ENCODE peak calls at places on chromosomes 3 and 15, in five cellular contexts. One of them, this sample, is unnamed.
A peak's percentile ranks its signal among the peaks of the same experiment; 100 is the strongest.

GRCh38 chr3:67196677-67197076 is 198.6 kb downstream of the KBTBD8 start:
- DNase-seq in choroid plexus epithelial cell: no peak
- DNase-seq in A549: no peak
- DNase-seq in mammary epithelial cell: no peak
- DNase-seq in cardiac fibroblast: no peak
- DNase-seq in this sample: no peak

GRCh38 chr3:168249048-168249538 is 153.4 kb upstream of the GOLIM4 start:
- DNase-seq in choroid plexus epithelial cell: peak; percentile 23
- DNase-seq in A549: peak; percentile 0
- DNase-seq in mammary epithelial cell: peak; percentile 8
- DNase-seq in cardiac fibroblast: no peak
- DNase-seq in this sample: peak; percentile 35

GRCh38 chr15:48086582-48086981 is 34.2 kb upstream of the SLC24A5 start:
- DNase-seq in choroid plexus epithelial cell: peak; percentile 56
- DNase-seq in A549: no peak
- DNase-seq in mammary epithelial cell: no peak
- DNase-seq in cardiac fibroblast: peak; percentile 2
- DNase-seq in this sample: peak; percentile 51

GRCh38 chr3:10980216-10980799 is 12.2 kb upstream of the SLC6A1 start:
- DNase-seq in choroid plexus epithelial cell: no peak
- DNase-seq in A549: no peak
- DNase-seq in mammary epithelial cell: no peak
- DNase-seq in cardiac fibroblast: no peak
- DNase-seq in this sample: no peak

GRCh38 chr3:159208080-159208479 is 406.2 kb downstream of the MFSD1 start:
- DNase-seq in choroid plexus epithelial cell: no peak
- DNase-seq in A549: no peak
- DNase-seq in mammary epithelial cell: no peak
- DNase-seq in cardiac fibroblast: no peak
- DNase-seq in this sample: no peak

GRCh38 chr15:73631915-73632669 is 1.1 kb downstream of the NPTN start:
- DNase-seq in choroid plexus epithelial cell: peak; percentile 67
- DNase-seq in A549: peak; percentile 26
- DNase-seq in mammary epithelial cell: peak; percentile 59
- DNase-seq in cardiac fibroblast: peak; percentile 59
- DNase-seq in this sample: peak; percentile 53

GRCh38 chr3:158522737-158523136 is 48.3 kb upstream of the MLF1 start:
- DNase-seq in choroid plexus epithelial cell: peak; percentile 36
- DNase-seq in A549: no peak
- DNase-seq in mammary epithelial cell: peak; percentile 51
- DNase-seq in cardiac fibroblast: peak; percentile 83
- DNase-seq in this sample: peak; percentile 60

GRCh38 chr15:74387988-74388955 is 20.8 kb upstream of the CYP11A1 start:
- DNase-seq in choroid plexus epithelial cell: no peak
- DNase-seq in A549: no peak
- DNase-seq in mammary epithelial cell: no peak
- DNase-seq in cardiac fibroblast: no peak
- DNase-seq in this sample: no peak

GRCh38 chr3:8318002-8318649 is 183.5 kb upstream of the LMCD1 start:
- DNase-seq in choroid plexus epithelial cell: peak; percentile 19
- DNase-seq in A549: no peak
- DNase-seq in mammary epithelial cell: no peak
- DNase-seq in cardiac fibroblast: peak; percentile 11
- DNase-seq in this sample: peak; percentile 38

GRCh38 chr15:89912674-89913396 is at the start of gene ARPIN:
- DNase-seq in choroid plexus epithelial cell: peak; percentile 35
- DNase-seq in A549: peak; percentile 63
- DNase-seq in mammary epithelial cell: peak; percentile 30
- DNase-seq in cardiac fibroblast: peak; percentile 43
- DNase-seq in this sample: peak; percentile 30
- TF ChIP-seq CTCF in choroid plexus epithelial cell: no peak
- TF ChIP-seq CTCF in A549: no peak
- TF ChIP-seq CTCF in mammary epithelial cell: no peak
- TF ChIP-seq CTCF in cardiac fibroblast: no peak
- TF ChIP-seq CTCF in this sample: no peak

GRCh38 chr15:101615414-101615985 is 36.7 kb downstream of the TM2D3 start:
- DNase-seq in choroid plexus epithelial cell: peak; percentile 43
- DNase-seq in A549: no peak
- DNase-seq in mammary epithelial cell: no peak
- DNase-seq in cardiac fibroblast: peak; percentile 70
- DNase-seq in this sample: no peak
- H3K4me3 ChIP-seq in choroid plexus epithelial cell: no peak overlapping the region
- H3K4me3 ChIP-seq in A549: peak overlapping the region; percentile 28
- H3K4me3 ChIP-seq in mammary epithelial cell: no peak overlapping the region
- H3K4me3 ChIP-seq in cardiac fibroblast: no peak overlapping the region
- H3K4me3 ChIP-seq in this sample: no peak overlapping the region

GRCh38 chr3:100425321-100425720 is 24.0 kb downstream of the LNP1 start:
- DNase-seq in choroid plexus epithelial cell: no peak
- DNase-seq in A549: no peak
- DNase-seq in mammary epithelial cell: peak; percentile 75
- DNase-seq in cardiac fibroblast: peak; percentile 15
- DNase-seq in this sample: no peak
- TF ChIP-seq CTCF in choroid plexus epithelial cell: no peak
- TF ChIP-seq CTCF in A549: no peak
- TF ChIP-seq CTCF in mammary epithelial cell: no peak
- TF ChIP-seq CTCF in cardiac fibroblast: no peak
- TF ChIP-seq CTCF in this sample: no peak

GRCh38 chr3:52484680-52485461 is 10.3 kb upstream of the STAB1 start:
- DNase-seq in choroid plexus epithelial cell: no peak
- DNase-seq in A549: no peak
- DNase-seq in mammary epithelial cell: no peak
- DNase-seq in cardiac fibroblast: no peak
- DNase-seq in this sample: no peak
- H3K4me3 ChIP-seq in choroid plexus epithelial cell: no peak overlapping the region
- H3K4me3 ChIP-seq in A549: no peak overlapping the region
- H3K4me3 ChIP-seq in mammary epithelial cell: no peak overlapping the region
- H3K4me3 ChIP-seq in cardiac fibroblast: no peak overlapping the region
- H3K4me3 ChIP-seq in this sample: no peak overlapping the region

DNA sequence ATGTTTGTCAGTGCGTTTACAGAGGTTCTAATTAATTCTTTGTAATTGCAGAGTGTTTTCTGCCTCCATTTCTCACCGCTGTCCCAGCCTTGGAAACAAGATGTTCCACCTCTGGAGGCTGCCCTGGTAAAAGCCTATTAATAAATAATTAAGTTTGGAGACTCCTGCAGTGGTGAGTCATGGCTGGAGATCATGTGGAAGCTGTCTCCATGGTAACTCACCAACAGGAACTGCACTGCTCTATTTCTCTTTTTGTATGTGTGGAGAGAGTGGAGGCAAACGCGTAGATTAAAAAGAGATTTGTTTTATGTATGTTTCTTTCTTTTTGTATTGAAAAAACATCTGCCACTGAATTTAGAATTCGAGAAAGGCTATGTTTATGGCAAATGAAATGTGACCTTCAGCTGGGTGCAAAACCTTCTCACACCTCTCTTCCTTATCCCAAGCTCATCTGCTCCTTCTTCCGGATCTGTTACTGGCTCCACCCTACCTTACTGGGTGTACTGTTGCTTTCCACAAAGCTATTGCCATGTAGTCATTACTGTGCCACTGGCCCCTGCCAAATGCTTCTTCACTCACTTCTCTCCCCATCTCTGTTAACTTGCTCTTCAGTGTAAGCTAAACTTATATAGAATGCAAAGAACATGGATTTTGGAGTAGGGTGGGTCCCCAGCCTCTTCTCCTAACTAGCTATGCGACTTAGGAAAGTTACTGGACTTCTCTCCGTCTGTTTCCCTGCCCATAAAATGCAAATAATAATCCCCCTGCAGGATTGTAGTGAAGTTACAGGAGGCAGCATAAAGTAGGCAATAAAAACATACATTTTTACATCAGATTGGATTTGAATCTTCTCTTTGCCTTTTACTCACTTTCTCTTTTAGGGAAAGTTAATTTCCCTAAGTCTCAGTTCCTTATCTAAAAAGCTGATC is 778.5 kb downstream of the NTRK3 start:
- DNase-seq in choroid plexus epithelial cell: peak; percentile 89
- DNase-seq in A549: peak; percentile 66
- DNase-seq in mammary epithelial cell: peak; percentile 85
- DNase-seq in cardiac fibroblast: peak; percentile 85
- DNase-seq in this sample: peak; percentile 89
- TF ChIP-seq CTCF in choroid plexus epithelial cell: peak; percentile 38
- TF ChIP-seq CTCF in A549: no peak
- TF ChIP-seq CTCF in mammary epithelial cell: peak; percentile 19
- TF ChIP-seq CTCF in cardiac fibroblast: peak; percentile 24
- TF ChIP-seq CTCF in this sample: peak; percentile 17

DNA sequence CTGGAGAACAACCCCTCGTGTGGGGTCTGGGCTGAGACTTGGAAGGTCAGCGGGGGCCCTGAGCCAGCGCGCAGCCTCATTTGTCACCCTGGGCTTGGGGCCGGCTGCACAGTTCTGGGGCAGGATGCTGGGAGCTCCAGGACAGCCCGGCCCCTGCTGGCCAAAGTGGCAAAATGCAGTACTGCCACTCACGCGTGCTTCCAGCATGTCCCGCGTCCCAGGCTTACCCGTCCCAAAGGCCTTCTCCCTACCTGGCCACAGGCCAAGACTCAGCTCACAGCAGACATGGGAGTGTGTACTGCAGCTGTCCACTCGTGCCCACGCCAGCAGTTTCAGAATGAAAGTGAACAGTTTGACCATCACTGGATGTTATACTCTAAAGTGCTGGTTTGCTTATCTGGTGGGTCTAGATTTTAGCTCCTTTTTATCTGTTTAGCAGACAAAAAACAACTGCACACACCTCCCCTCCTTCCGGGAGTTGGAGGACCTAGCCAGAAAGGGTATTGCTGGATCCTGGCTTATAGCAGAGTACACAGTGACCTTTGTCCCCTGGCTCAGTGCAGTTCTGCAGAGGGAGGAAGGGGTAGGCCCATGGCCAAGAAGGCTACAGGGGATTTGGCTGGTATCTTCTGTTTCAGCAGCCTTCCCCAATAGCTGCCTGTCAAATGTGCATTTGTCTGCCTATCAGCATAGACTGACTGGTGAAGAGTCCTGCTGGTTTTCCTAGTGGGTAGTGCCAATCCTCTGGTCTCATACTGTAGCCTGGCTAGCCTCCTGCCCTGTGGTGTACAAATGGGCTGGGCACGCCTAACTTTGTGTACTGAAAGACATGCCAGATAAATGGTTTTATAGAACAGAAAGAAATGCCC is 23.2 kb upstream of the IP6K2 start:
- DNase-seq in choroid plexus epithelial cell: peak; percentile 80
- DNase-seq in A549: peak; percentile 82
- DNase-seq in mammary epithelial cell: peak; percentile 54
- DNase-seq in cardiac fibroblast: peak; percentile 78
- DNase-seq in this sample: peak; percentile 63
- H3K4me3 ChIP-seq in choroid plexus epithelial cell: peak overlapping the region; percentile 17
- H3K4me3 ChIP-seq in A549: no peak overlapping the region
- H3K4me3 ChIP-seq in mammary epithelial cell: no peak overlapping the region
- H3K4me3 ChIP-seq in cardiac fibroblast: peak overlapping the region; percentile 2
- H3K4me3 ChIP-seq in this sample: no peak overlapping the region

GRCh38 chr15:66080791-66081475 is 172.6 kb downstream of the MEGF11 start:
- DNase-seq in choroid plexus epithelial cell: peak; percentile 69
- DNase-seq in A549: peak; percentile 40
- DNase-seq in mammary epithelial cell: no peak
- DNase-seq in cardiac fibroblast: peak; percentile 58
- DNase-seq in this sample: peak; percentile 50
- TF ChIP-seq CTCF in choroid plexus epithelial cell: no peak
- TF ChIP-seq CTCF in A549: peak; percentile 19
- TF ChIP-seq CTCF in mammary epithelial cell: no peak
- TF ChIP-seq CTCF in cardiac fibroblast: no peak
- TF ChIP-seq CTCF in this sample: no peak

DNA sequence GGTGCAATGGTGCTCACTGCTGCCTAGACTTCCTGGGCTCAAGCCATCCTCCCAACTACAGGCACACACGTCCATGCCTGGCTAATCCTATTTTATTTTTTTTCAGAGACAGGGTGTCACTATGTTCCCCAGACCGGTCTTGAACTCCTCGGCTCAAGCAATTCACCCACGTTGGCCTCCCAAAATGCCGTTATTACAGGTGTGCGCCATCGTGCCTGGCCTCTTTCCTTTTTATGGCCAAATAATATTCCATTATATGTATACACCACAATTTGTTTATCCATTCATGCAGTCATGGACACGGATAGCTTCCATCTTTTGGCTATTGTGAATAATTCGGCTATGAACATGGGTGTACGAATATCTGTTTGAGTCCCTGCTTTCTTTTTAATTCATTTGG is 962 bp upstream of the NEK4 start:
- DNase-seq in choroid plexus epithelial cell: no peak
- DNase-seq in A549: no peak
- DNase-seq in mammary epithelial cell: no peak
- DNase-seq in cardiac fibroblast: no peak
- DNase-seq in this sample: no peak
- H3K4me3 ChIP-seq in choroid plexus epithelial cell: no peak overlapping the region
- H3K4me3 ChIP-seq in A549: peak overlapping the region; percentile 71
- H3K4me3 ChIP-seq in mammary epithelial cell: no peak overlapping the region
- H3K4me3 ChIP-seq in cardiac fibroblast: no peak overlapping the region
- H3K4me3 ChIP-seq in this sample: no peak overlapping the region

DNA sequence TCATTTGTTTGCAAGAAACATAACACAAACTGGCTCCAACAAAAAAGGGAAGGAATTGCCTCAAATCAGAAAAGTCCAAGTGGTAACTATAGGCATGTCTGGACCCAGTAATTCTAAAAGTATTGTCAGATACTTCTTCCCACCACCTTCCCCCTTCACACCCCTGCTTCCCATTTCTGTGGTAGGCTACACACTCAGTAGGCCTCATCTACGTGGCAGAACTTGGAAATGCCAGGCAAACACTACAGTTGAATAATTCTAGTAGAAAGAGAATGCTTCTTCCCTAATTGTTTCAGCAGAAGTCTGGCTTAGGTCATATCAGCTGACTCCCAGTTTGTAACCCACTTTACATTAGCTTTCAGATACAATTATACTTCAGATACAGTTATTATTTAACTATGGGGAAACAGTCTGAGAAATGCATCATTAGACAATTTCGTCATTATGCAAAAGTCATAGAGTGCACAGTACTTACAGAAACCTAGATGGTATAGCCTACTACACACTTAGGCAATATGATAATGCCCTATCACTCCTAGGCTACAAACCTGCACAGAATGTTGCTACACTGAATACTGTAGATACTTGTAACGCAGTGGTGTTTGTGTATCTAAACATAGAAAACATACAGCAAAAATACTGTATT is 6.4 kb downstream of the SETMAR start:
- DNase-seq in choroid plexus epithelial cell: no peak
- DNase-seq in A549: no peak
- DNase-seq in mammary epithelial cell: no peak
- DNase-seq in cardiac fibroblast: no peak
- DNase-seq in this sample: no peak
- TF ChIP-seq CTCF in choroid plexus epithelial cell: no peak
- TF ChIP-seq CTCF in A549: no peak
- TF ChIP-seq CTCF in mammary epithelial cell: no peak
- TF ChIP-seq CTCF in cardiac fibroblast: no peak
- TF ChIP-seq CTCF in this sample: no peak

GRCh38 chr3:50165388-50166308 is 10.5 kb downstream of the SEMA3F start:
- DNase-seq in choroid plexus epithelial cell: no peak
- DNase-seq in A549: no peak
- DNase-seq in mammary epithelial cell: no peak
- DNase-seq in cardiac fibroblast: no peak
- DNase-seq in this sample: peak; percentile 56
- H3K4me3 ChIP-seq in choroid plexus epithelial cell: no peak overlapping the region
- H3K4me3 ChIP-seq in A549: no peak overlapping the region
- H3K4me3 ChIP-seq in mammary epithelial cell: no peak overlapping the region
- H3K4me3 ChIP-seq in cardiac fibroblast: no peak overlapping the region
- H3K4me3 ChIP-seq in this sample: no peak overlapping the region